ENCODE peak calls at places on chromosomes 2 and 18, in nine cellular contexts. H is progenitor cell of endocrine pancreas, U is neural crest cell, F is RWPE1, M is breast epithelium, A is A673, E is heart left ventricle, S is HFFc6, R is neural progenitor cell. K is an unnamed sample.
A peak's percentile ranks its signal among the peaks of the same experiment; 100 is the strongest.

GRCh38 chr2:155368934-155369333 is 670.4 kb downstream of the KCNJ3 start:
- DNase-seq in F (no peak), E (no peak), R (no peak), H (no peak), A (peak; percentile 17), M (no peak), S (peak; percentile 13), U (no peak), K (no peak)

GRCh38 chr2:30266051-30266621 is 34.8 kb downstream of the LBH start:
- DNase-seq in R (no peak), M (no peak), E (no peak), S (no peak), U (no peak), A (no peak), H (no peak), F (no peak), K (no peak)

GRCh38 chr2:122478773-122479172 is 723.3 kb downstream of the TSN start:
- DNase-seq in R (no peak), S (no peak), E (no peak), M (no peak), U (no peak), H (no peak), A (no peak), F (no peak), K (no peak)

GRCh38 chr2:229129738-229130371 is 141.2 kb downstream of the PID1 start:
- DNase-seq in M (no peak), R (no peak), H (no peak), S (peak; percentile 4), F (peak; percentile 16), E (no peak), U (no peak), A (no peak), K (no peak)

GRCh38 chr2:233817305-233817980 is 36.9 kb downstream of the HJURP start:
- DNase-seq in F (no peak), H (no peak), S (no peak), A (no peak), E (peak; percentile 42), U (no peak), R (no peak), M (no peak), K (peak; percentile 8)

GRCh38 chr2:126675637-126676036 is 19.7 kb downstream of the GYPC start:
- DNase-seq in F (no peak), S (no peak), H (no peak), E (no peak), R (no peak), M (no peak), A (no peak), U (no peak), K (no peak)

GRCh38 chr2:187543488-187543887 is 10.7 kb downstream of the TFPI start:
- DNase-seq in M (no peak), U (no peak), S (no peak), H (no peak), E (no peak), F (no peak), R (no peak), A (no peak), K (no peak)

GRCh38 chr18:79489048-79489899 is 93.5 kb downstream of the NFATC1 start:
- DNase-seq in U (no peak), E (peak; percentile 60), M (no peak), R (no peak), H (no peak), S (no peak), A (no peak), F (no peak), K (no peak)

GRCh38 chr2:79511320-79511951 is 1.4 kb upstream of the CTNNA2 start:
- DNase-seq in H (peak; percentile 62), E (no peak), U (peak; percentile 68), R (peak; percentile 93), F (peak; percentile 20), M (no peak), S (no peak), A (peak; percentile 68), K (no peak)

GRCh38 chr2:14182227-14182946 is 450.1 kb upstream of the LRATD1 start:
- DNase-seq in F (no peak), R (no peak), E (peak; percentile 44), H (no peak), A (no peak), S (no peak), M (no peak), U (no peak), K (no peak)

GRCh38 chr18:61972389-61973264 is 79.8 kb upstream of the RNF152 start:
- DNase-seq in R (peak; percentile 26), S (no peak), H (no peak), M (no peak), F (no peak), E (no peak), U (no peak), A (no peak), K (no peak)

GRCh38 chr18:67035026-67035425 is 431.1 kb upstream of the CDH19 start:
- DNase-seq in M (no peak), F (no peak), A (no peak), R (no peak), S (no peak), H (no peak), U (no peak), E (no peak), K (no peak)

GRCh38 chr2:108621087-108621559 is 86.9 kb downstream of the LIMS1 start:
- DNase-seq in R (peak; percentile 17), H (no peak), F (peak; percentile 62), U (no peak), A (no peak), M (peak; percentile 31), E (no peak), S (no peak), K (no peak)

GRCh38 chr2:101790856-101791255 is 93.3 kb downstream of the MAP4K4 start:
- DNase-seq in S (peak; percentile 62), F (no peak), U (no peak), H (no peak), R (no peak), A (peak; percentile 61), M (no peak), E (no peak), K (no peak)

GRCh38 chr2:215758691-215759090 is 254.7 kb downstream of the MREG start:
- DNase-seq in S (peak; percentile 16), R (no peak), E (no peak), M (no peak), F (no peak), U (no peak), A (no peak), H (no peak), K (no peak)

GRCh38 chr2:70190086-70190412 is 770 bp downstream of the C2orf42 start:
- DNase-seq in E (no peak), A (peak; percentile 63), H (no peak), R (peak; percentile 26), U (no peak), S (no peak), M (no peak), F (peak; percentile 14), K (no peak)

GRCh38 chr2:50649626-50650397 is 382.1 kb downstream of the NRXN1 start:
- DNase-seq in H (no peak), S (no peak), A (no peak), E (no peak), F (peak; percentile 7), R (no peak), M (no peak), U (no peak), K (no peak)

GRCh38 chr18:48330016-48330991 is 78.9 kb downstream of the ZBTB7C start:
- DNase-seq in F (peak; percentile 79), S (peak; percentile 75), U (no peak), R (no peak), M (peak; percentile 52), E (no peak), A (peak; percentile 12), H (no peak), K (no peak)

DNA sequence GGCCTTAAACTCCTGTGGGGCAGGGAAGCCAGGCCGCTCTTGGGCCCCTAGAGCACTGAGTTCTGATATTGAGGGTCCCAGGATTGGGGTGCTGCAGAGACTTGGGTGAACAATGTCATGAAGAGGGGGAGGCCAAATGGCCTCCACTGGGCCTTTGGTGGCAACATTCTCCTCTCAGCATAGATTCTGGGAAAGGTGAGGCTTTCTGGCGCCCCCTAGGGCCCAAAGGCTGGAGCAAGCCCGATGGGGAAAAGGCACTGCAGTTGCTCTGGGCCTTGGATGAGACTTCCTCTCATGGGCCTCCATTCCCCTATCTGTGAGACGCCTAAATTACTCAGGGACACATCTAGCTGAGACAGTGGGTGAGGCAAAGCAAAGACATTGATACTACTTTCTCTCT is 84.8 kb downstream of the ACAA2 start:
- DNase-seq in F (no peak), U (peak; percentile 59), R (peak; percentile 66), H (no peak), M (no peak), E (peak; percentile 68), S (peak; percentile 32), A (peak; percentile 83), K (no peak)
- TF ChIP-seq CTCF in F (peak; percentile 16), U (peak; percentile 57), R (peak; percentile 68), H (peak; percentile 51), M (no peak), E (peak; percentile 45), S (peak; percentile 85), A (peak; percentile 84), K (no peak)

DNA sequence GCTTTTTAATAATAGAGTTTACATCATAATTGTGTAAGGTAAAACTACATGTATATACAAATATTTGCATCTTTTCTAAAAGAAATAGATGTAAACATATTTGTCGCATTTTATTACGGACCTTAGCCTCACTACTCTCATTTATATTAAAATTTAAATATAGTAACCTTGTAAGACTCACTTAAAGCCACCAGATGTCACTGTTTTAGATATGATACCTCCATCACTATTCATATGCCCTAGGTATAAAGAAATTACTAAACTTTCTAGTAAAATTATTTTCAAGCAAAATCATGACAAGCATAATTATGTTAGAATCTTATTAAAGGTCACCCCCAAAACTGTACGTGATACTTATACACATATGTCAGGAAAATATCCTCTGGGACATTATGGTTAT is 674.3 kb upstream of the REG3G start:
- DNase-seq in R (peak; percentile 4), M (no peak), S (no peak), U (no peak), H (no peak), A (peak; percentile 53), E (no peak), F (peak; percentile 13), K (no peak)
- TF ChIP-seq CTCF in R (peak; percentile 54), M (no peak), S (peak; percentile 51), U (peak; percentile 69), H (peak; percentile 56), A (peak; percentile 62), E (no peak), F (peak; percentile 17), K (no peak)

GRCh38 chr18:13621886-13622619 is 104.3 kb downstream of the FAM210A start:
- DNase-seq in H (no peak), R (no peak), A (no peak), E (no peak), M (no peak), S (no peak), F (no peak), U (no peak), K (no peak)
- TF ChIP-seq CTCF in H (no peak), R (no peak), A (no peak), E (no peak), M (no peak), S (no peak), F (no peak), U (no peak), K (no peak)

DNA sequence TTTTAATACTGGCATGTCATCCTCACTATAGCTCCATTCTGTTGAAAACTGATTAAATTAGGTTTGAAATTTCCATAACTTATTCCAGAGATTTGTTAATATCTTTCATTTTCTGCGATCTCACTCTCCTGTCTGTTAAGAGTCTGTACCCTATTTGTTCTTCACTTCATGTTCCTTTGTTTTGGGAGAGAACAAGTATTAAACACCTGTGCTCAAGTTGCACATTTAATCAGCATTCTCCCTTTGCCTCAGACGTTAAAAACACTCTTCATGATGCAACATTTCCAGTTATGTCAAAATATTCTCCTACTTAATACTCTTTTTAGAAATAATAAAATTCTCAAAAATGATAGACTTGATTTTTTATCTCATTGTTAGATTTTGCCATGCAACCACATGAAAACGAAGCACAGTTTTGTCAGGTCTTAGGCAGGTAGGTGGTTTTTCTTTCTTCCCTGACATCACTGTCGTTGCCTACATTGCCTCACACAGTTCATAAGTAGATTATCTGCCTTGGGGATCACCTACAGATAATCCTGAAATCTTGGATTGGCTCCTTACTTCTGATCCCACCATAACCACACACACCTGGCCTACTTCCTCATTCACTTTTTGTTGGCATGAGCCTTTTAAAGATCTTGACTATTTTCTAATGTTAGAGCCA is 109.9 kb downstream of the GAREM1 start:
- DNase-seq in U (no peak), M (no peak), R (no peak), S (no peak), A (no peak), H (no peak), E (no peak), F (no peak), K (no peak)
- TF ChIP-seq CTCF in U (no peak), M (no peak), R (no peak), S (no peak), A (no peak), H (no peak), E (no peak), F (no peak), K (no peak)